ENCODE peak calls at places on chromosome 1, in six cellular contexts. One of them, this sample, is unnamed.

GRCh38 chr1:45101947-45102346 is 89.9 kb downstream of the UROD start:
- DNase-seq in brain microvascular endothelial cell: no peak
- DNase-seq in lower leg skin: no peak
- DNase-seq in cardiac fibroblast: no peak
- DNase-seq in astrocyte of the spinal cord: no peak
- DNase-seq in HCT116: no peak
- DNase-seq in this sample: no peak

GRCh38 chr1:116765962-116766361 is 11.7 kb downstream of the CD2 start:
- DNase-seq in HCT116: no peak
- DNase-seq in cardiac fibroblast: peak; percentile 66
- DNase-seq in astrocyte of the spinal cord: no peak
- DNase-seq in lower leg skin: no peak
- DNase-seq in brain microvascular endothelial cell: no peak
- DNase-seq in this sample: no peak

GRCh38 chr1:145918992-145919939 is 749 bp upstream of the PEX11B start:
- DNase-seq in cardiac fibroblast: peak; percentile 60
- DNase-seq in brain microvascular endothelial cell: peak; percentile 48
- DNase-seq in astrocyte of the spinal cord: peak; percentile 52
- DNase-seq in lower leg skin: peak; percentile 93
- DNase-seq in HCT116: peak; percentile 29
- DNase-seq in this sample: no peak

GRCh38 chr1:41840592-41841246 is 78.0 kb downstream of the HIVEP3 start:
- DNase-seq in HCT116: peak; percentile 78
- DNase-seq in brain microvascular endothelial cell: no peak
- DNase-seq in astrocyte of the spinal cord: peak; percentile 47
- DNase-seq in lower leg skin: no peak
- DNase-seq in cardiac fibroblast: no peak
- DNase-seq in this sample: no peak

GRCh38 chr1:176049582-176049981 is 157.5 kb downstream of the COP1 start:
- DNase-seq in lower leg skin: no peak
- DNase-seq in astrocyte of the spinal cord: no peak
- DNase-seq in HCT116: no peak
- DNase-seq in cardiac fibroblast: no peak
- DNase-seq in brain microvascular endothelial cell: no peak
- DNase-seq in this sample: no peak

GRCh38 chr1:29396438-29397255 is 160.3 kb downstream of the PTPRU start:
- DNase-seq in HCT116: no peak
- DNase-seq in cardiac fibroblast: no peak
- DNase-seq in lower leg skin: peak; percentile 61
- DNase-seq in astrocyte of the spinal cord: no peak
- DNase-seq in brain microvascular endothelial cell: peak; percentile 2
- DNase-seq in this sample: no peak

GRCh38 chr1:46002751-46003150 is 129.7 kb downstream of the PIK3R3 start:
- DNase-seq in astrocyte of the spinal cord: no peak
- DNase-seq in cardiac fibroblast: no peak
- DNase-seq in HCT116: no peak
- DNase-seq in brain microvascular endothelial cell: no peak
- DNase-seq in lower leg skin: no peak
- DNase-seq in this sample: no peak

GRCh38 chr1:99685516-99686180 is 39.7 kb downstream of the PALMD start:
- DNase-seq in brain microvascular endothelial cell: peak; percentile 90
- DNase-seq in cardiac fibroblast: peak; percentile 95
- DNase-seq in astrocyte of the spinal cord: peak; percentile 82
- DNase-seq in lower leg skin: peak; percentile 95
- DNase-seq in HCT116: peak; percentile 57
- DNase-seq in this sample: peak; percentile 87

GRCh38 chr1:30322859-30323257 is 400.5 kb downstream of the MATN1 start:
- DNase-seq in brain microvascular endothelial cell: no peak
- DNase-seq in HCT116: no peak
- DNase-seq in lower leg skin: peak; percentile 66
- DNase-seq in cardiac fibroblast: no peak
- DNase-seq in astrocyte of the spinal cord: no peak
- DNase-seq in this sample: no peak

GRCh38 chr1:241627453-241628329 is 12.5 kb downstream of the CHML start:
- DNase-seq in lower leg skin: no peak
- DNase-seq in astrocyte of the spinal cord: peak; percentile 87
- DNase-seq in HCT116: peak; percentile 47
- DNase-seq in brain microvascular endothelial cell: peak; percentile 82
- DNase-seq in cardiac fibroblast: peak; percentile 92
- DNase-seq in this sample: no peak

GRCh38 chr1:40802078-40803075 is 18.8 kb downstream of the KCNQ4 start:
- DNase-seq in lower leg skin: peak; percentile 95
- DNase-seq in cardiac fibroblast: peak; percentile 70
- DNase-seq in astrocyte of the spinal cord: peak; percentile 71
- DNase-seq in HCT116: peak; percentile 35
- DNase-seq in brain microvascular endothelial cell: peak; percentile 46
- DNase-seq in this sample: peak; percentile 35

GRCh38 chr1:78036450-78036849 is 9.3 kb upstream of the GIPC2 start:
- DNase-seq in brain microvascular endothelial cell: no peak
- DNase-seq in cardiac fibroblast: no peak
- DNase-seq in lower leg skin: no peak
- DNase-seq in astrocyte of the spinal cord: no peak
- DNase-seq in HCT116: no peak
- DNase-seq in this sample: no peak

GRCh38 chr1:14300991-14301703 is 297.3 kb upstream of the KAZN start:
- DNase-seq in astrocyte of the spinal cord: no peak
- DNase-seq in cardiac fibroblast: no peak
- DNase-seq in lower leg skin: peak; percentile 95
- DNase-seq in HCT116: no peak
- DNase-seq in brain microvascular endothelial cell: no peak
- DNase-seq in this sample: no peak

GRCh38 chr1:15956150-15956549 is 19.8 kb downstream of the ZBTB17 start:
- DNase-seq in brain microvascular endothelial cell: no peak
- DNase-seq in cardiac fibroblast: peak; percentile 63
- DNase-seq in astrocyte of the spinal cord: peak; percentile 29
- DNase-seq in HCT116: no peak
- DNase-seq in lower leg skin: no peak
- DNase-seq in this sample: no peak

GRCh38 chr1:32303997-32304622 is 12.2 kb downstream of the HDAC1 start:
- DNase-seq in HCT116: no peak
- DNase-seq in astrocyte of the spinal cord: peak; percentile 33
- DNase-seq in brain microvascular endothelial cell: peak; percentile 32
- DNase-seq in lower leg skin: no peak
- DNase-seq in cardiac fibroblast: peak; percentile 56
- DNase-seq in this sample: no peak

DNA sequence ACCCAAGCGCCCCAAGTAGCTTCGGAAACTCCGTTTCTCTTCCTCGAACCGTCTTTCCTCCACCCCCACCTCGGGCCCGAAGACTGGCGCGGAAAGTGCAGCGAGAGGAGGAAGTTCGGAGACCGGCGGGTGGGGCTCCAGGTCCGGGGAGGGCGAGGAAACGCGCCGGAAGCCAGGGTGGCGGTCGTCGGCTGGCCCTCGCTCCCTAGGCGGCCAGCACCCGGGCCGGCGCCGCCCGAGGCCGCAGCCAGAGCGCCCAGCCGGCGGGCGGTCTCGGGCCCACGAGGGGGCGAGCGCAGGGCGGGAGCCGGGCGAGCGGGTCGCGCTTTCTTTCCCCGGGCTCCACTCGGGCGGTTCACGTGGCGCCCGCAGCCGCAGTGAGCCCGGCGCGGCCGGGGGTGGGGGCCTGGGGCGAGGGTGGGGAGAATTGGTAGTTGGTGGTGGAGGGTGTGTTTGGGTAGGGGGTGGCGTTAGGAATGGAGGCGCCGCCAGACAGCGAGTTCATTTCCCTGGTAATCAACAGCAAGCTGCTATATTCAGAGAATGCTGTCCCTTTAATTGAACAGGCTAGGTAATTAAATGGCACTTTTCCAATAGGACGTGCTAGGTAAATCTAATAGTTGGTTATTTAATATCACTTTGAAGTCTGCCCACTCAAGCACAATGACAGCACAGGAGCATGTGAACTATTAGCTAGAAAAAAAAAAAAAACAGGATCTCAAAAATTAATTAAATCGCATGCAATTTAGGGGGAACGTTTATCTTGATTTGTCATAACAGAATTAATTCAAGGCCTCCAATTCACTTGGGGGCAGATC is 6.7 kb downstream of the LMO4 start:
- DNase-seq in lower leg skin: peak; percentile 94
- DNase-seq in cardiac fibroblast: peak; percentile 42
- DNase-seq in HCT116: no peak
- DNase-seq in astrocyte of the spinal cord: peak; percentile 30
- DNase-seq in brain microvascular endothelial cell: peak; percentile 18
- DNase-seq in this sample: no peak
- TF ChIP-seq CTCF in lower leg skin: no peak
- TF ChIP-seq CTCF in cardiac fibroblast: no peak
- TF ChIP-seq CTCF in HCT116: no peak
- TF ChIP-seq CTCF in astrocyte of the spinal cord: no peak
- TF ChIP-seq CTCF in brain microvascular endothelial cell: no peak
- TF ChIP-seq CTCF in this sample: no peak

GRCh38 chr1:156615946-156616345 is 3.3 kb upstream of the HAPLN2 start:
- DNase-seq in cardiac fibroblast: no peak
- DNase-seq in lower leg skin: no peak
- DNase-seq in astrocyte of the spinal cord: no peak
- DNase-seq in brain microvascular endothelial cell: no peak
- DNase-seq in HCT116: no peak
- DNase-seq in this sample: no peak

GRCh38 chr1:156616463-156616862 is 2.8 kb upstream of the HAPLN2 start:
- DNase-seq in cardiac fibroblast: peak; percentile 60
- DNase-seq in astrocyte of the spinal cord: peak; percentile 24
- DNase-seq in HCT116: no peak
- DNase-seq in lower leg skin: no peak
- DNase-seq in brain microvascular endothelial cell: peak; percentile 60
- DNase-seq in this sample: no peak

GRCh38 chr1:156622581-156623297 is 3.5 kb downstream of the HAPLN2 start:
- DNase-seq in astrocyte of the spinal cord: no peak
- DNase-seq in HCT116: no peak
- DNase-seq in cardiac fibroblast: no peak
- DNase-seq in lower leg skin: no peak
- DNase-seq in brain microvascular endothelial cell: no peak
- DNase-seq in this sample: no peak

GRCh38 chr1:156619582-156619955 is 354 bp downstream of the HAPLN2 start:
- DNase-seq in astrocyte of the spinal cord: no peak
- DNase-seq in lower leg skin: no peak
- DNase-seq in brain microvascular endothelial cell: no peak
- DNase-seq in HCT116: no peak
- DNase-seq in cardiac fibroblast: no peak
- DNase-seq in this sample: no peak

GRCh38 chr1:156618853-156619581 is at the start of gene HAPLN2:
- DNase-seq in lower leg skin: no peak
- DNase-seq in HCT116: no peak
- DNase-seq in brain microvascular endothelial cell: no peak
- DNase-seq in cardiac fibroblast: no peak
- DNase-seq in astrocyte of the spinal cord: no peak
- DNase-seq in this sample: no peak
- TF ChIP-seq CTCF in lower leg skin: no peak
- TF ChIP-seq CTCF in HCT116: peak; percentile 22
- TF ChIP-seq CTCF in brain microvascular endothelial cell: peak; percentile 68
- TF ChIP-seq CTCF in cardiac fibroblast: peak; percentile 49
- TF ChIP-seq CTCF in astrocyte of the spinal cord: peak; percentile 54
- TF ChIP-seq CTCF in this sample: peak; percentile 39

GRCh38 chr1:87940410-87940809 is 611.7 kb downstream of the LMO4 start:
- DNase-seq in HCT116: no peak
- DNase-seq in cardiac fibroblast: peak; percentile 35
- DNase-seq in brain microvascular endothelial cell: no peak
- DNase-seq in astrocyte of the spinal cord: no peak
- DNase-seq in lower leg skin: no peak
- DNase-seq in this sample: no peak

GRCh38 chr1:87939486-87939885 is 610.8 kb downstream of the LMO4 start:
- DNase-seq in brain microvascular endothelial cell: no peak
- DNase-seq in cardiac fibroblast: peak; percentile 8
- DNase-seq in astrocyte of the spinal cord: no peak
- DNase-seq in lower leg skin: no peak
- DNase-seq in HCT116: no peak
- DNase-seq in this sample: no peak

GRCh38 chr1:87941292-87941946 is 612.7 kb downstream of the LMO4 start:
- DNase-seq in brain microvascular endothelial cell: no peak
- DNase-seq in lower leg skin: no peak
- DNase-seq in astrocyte of the spinal cord: no peak
- DNase-seq in cardiac fibroblast: no peak
- DNase-seq in HCT116: no peak
- DNase-seq in this sample: no peak

GRCh38 chr1:87942165-87942564 is 613.5 kb downstream of the LMO4 start:
- DNase-seq in cardiac fibroblast: peak; percentile 25
- DNase-seq in astrocyte of the spinal cord: no peak
- DNase-seq in lower leg skin: no peak
- DNase-seq in HCT116: no peak
- DNase-seq in brain microvascular endothelial cell: no peak
- DNase-seq in this sample: no peak

DNA sequence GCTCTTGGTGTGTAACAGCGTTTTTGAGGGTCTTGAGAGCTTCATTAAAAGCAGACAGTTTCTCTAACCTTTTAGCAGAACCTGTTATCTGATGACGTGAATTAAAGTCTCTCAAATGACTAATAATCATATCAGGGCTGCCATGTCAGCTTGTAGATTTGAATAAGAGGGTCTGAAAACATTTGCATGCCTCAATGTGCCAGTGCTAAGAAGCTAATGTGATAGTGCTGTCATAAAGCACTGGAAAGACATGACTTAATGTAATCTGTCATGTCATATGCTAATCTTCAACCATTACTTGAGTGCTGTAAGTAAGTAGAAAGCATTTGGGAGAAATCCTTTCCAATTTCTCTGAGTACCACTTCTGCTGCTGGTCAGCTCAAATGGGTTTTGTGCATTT is 609.1 kb downstream of the LMO4 start:
- DNase-seq in cardiac fibroblast: no peak
- DNase-seq in lower leg skin: no peak
- DNase-seq in brain microvascular endothelial cell: no peak
- DNase-seq in astrocyte of the spinal cord: no peak
- DNase-seq in HCT116: no peak
- DNase-seq in this sample: no peak
- TF ChIP-seq CTCF in cardiac fibroblast: no peak
- TF ChIP-seq CTCF in lower leg skin: no peak
- TF ChIP-seq CTCF in brain microvascular endothelial cell: no peak
- TF ChIP-seq CTCF in astrocyte of the spinal cord: no peak
- TF ChIP-seq CTCF in HCT116: no peak
- TF ChIP-seq CTCF in this sample: no peak

GRCh38 chr1:54109131-54110105 is 43.4 kb downstream of the CDCP2 start:
- DNase-seq in brain microvascular endothelial cell: no peak
- DNase-seq in lower leg skin: no peak
- DNase-seq in astrocyte of the spinal cord: no peak
- DNase-seq in HCT116: no peak
- DNase-seq in cardiac fibroblast: no peak
- DNase-seq in this sample: no peak

GRCh38 chr1:54105736-54106269 is 47.0 kb downstream of the CDCP2 start:
- DNase-seq in lower leg skin: no peak
- DNase-seq in brain microvascular endothelial cell: no peak
- DNase-seq in cardiac fibroblast: no peak
- DNase-seq in astrocyte of the spinal cord: no peak
- DNase-seq in HCT116: no peak
- DNase-seq in this sample: no peak

GRCh38 chr1:54105080-54105479 is 47.7 kb downstream of the CDCP2 start:
- DNase-seq in cardiac fibroblast: no peak
- DNase-seq in astrocyte of the spinal cord: no peak
- DNase-seq in lower leg skin: peak; percentile 64
- DNase-seq in HCT116: no peak
- DNase-seq in brain microvascular endothelial cell: no peak
- DNase-seq in this sample: no peak

GRCh38 chr1:54108156-54108555 is 44.6 kb downstream of the CDCP2 start:
- DNase-seq in brain microvascular endothelial cell: no peak
- DNase-seq in lower leg skin: no peak
- DNase-seq in HCT116: no peak
- DNase-seq in cardiac fibroblast: no peak
- DNase-seq in astrocyte of the spinal cord: no peak
- DNase-seq in this sample: no peak

DNA sequence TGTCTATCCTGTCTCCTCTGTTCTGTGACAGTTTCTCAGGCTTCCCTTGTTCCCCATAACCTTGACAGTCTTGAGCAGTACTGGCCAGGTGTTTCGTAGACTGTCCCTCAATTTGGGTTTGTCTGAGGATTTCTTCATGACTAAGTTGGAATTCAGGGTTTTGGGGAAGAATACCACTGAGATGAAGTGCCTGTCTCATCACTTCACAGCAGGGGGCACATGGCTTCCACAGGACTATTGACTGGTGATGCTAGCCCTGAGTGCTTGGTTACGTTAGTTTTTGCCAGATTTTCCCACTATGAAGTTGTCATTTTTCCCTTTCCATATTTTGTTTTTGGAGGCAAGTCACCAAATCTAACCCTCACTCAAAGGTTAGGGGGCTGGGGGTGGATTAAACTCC is 45.7 kb downstream of the CDCP2 start:
- DNase-seq in cardiac fibroblast: peak; percentile 42
- DNase-seq in lower leg skin: no peak
- DNase-seq in brain microvascular endothelial cell: peak; percentile 29
- DNase-seq in HCT116: no peak
- DNase-seq in astrocyte of the spinal cord: no peak
- DNase-seq in this sample: no peak
- TF ChIP-seq CTCF in cardiac fibroblast: peak; percentile 29
- TF ChIP-seq CTCF in lower leg skin: no peak
- TF ChIP-seq CTCF in brain microvascular endothelial cell: peak; percentile 62
- TF ChIP-seq CTCF in HCT116: no peak
- TF ChIP-seq CTCF in astrocyte of the spinal cord: peak; percentile 17
- TF ChIP-seq CTCF in this sample: peak; percentile 40

This sample was measured in AG09319.